ENCODE peak calls at places on chromosome 9, in six cellular contexts. V is DND-41, H is astrocyte of the spinal cord, R is choroid plexus epithelial cell, C is heart left ventricle, A is BJ. Q is an unnamed sample.

GRCh38 chr9:134243778-134244467 is 79.6 kb upstream of the RNU6ATAC start:
- DNase-seq in R (peak; percentile 52), H (no peak), C (no peak), A (no peak), V (no peak), Q (peak; percentile 21)

GRCh38 chr9:127539982-127540663 is 72.0 kb upstream of the STXBP1 start:
- DNase-seq in H (no peak), V (no peak), C (no peak), R (no peak), A (no peak), Q (no peak)

GRCh38 chr9:106482733-106483132 is 380.2 kb upstream of the ZNF462 start:
- DNase-seq in V (no peak), A (no peak), R (no peak), H (peak; percentile 20), C (no peak), Q (no peak)

GRCh38 chr9:89926691-89927220 is 321.9 kb downstream of the GADD45G start:
- DNase-seq in A (no peak), C (no peak), V (no peak), R (no peak), H (no peak), Q (no peak)

GRCh38 chr9:123684393-123685149 is 245.4 kb downstream of the DENND1A start:
- DNase-seq in R (no peak), V (no peak), C (no peak), H (no peak), A (no peak), Q (no peak)

GRCh38 chr9:120214331-120214730 is 365.6 kb downstream of the CDK5RAP2 start:
- DNase-seq in H (no peak), C (no peak), A (no peak), R (no peak), V (no peak), Q (no peak)

GRCh38 chr9:126986506-126986951 is 71.9 kb downstream of the RALGPS1 start:
- DNase-seq in V (no peak), A (no peak), R (no peak), H (peak; percentile 10), C (no peak), Q (no peak)

GRCh38 chr9:94920439-94920951 is 194.0 kb downstream of the AOPEP start:
- DNase-seq in V (no peak), R (peak; percentile 61), A (peak; percentile 90), C (no peak), H (no peak), Q (peak; percentile 33)

GRCh38 chr9:35353731-35354365 is 136.1 kb upstream of the RUSC2 start:
- DNase-seq in V (no peak), H (no peak), R (no peak), C (no peak), A (peak; percentile 65), Q (no peak)

GRCh38 chr9:92026206-92027002 is 76.4 kb upstream of the ROR2 start:
- DNase-seq in H (no peak), C (no peak), R (no peak), A (no peak), V (no peak), Q (no peak)

GRCh38 chr9:103802068-103802467 is 292.0 kb upstream of the SMC2 start:
- DNase-seq in A (no peak), H (peak; percentile 12), R (peak; percentile 51), C (no peak), V (no peak), Q (no peak)

GRCh38 chr9:78369644-78370219 is 72.8 kb downstream of the PSAT1 start:
- DNase-seq in H (peak; percentile 66), A (no peak), V (peak; percentile 54), R (peak; percentile 88), C (peak; percentile 33), Q (peak; percentile 42)

GRCh38 chr9:15735083-15735974 is 182.5 kb downstream of the CCDC171 start:
- DNase-seq in H (peak; percentile 93), R (peak; percentile 95), C (no peak), A (peak; percentile 88), V (no peak), Q (peak; percentile 79)

GRCh38 chr9:18447131-18447530 is 26.8 kb upstream of the ADAMTSL1 start:
- DNase-seq in C (no peak), V (no peak), H (peak; percentile 29), R (no peak), A (no peak), Q (no peak)

GRCh38 chr9:109248133-109248581 is 72.7 kb downstream of the EPB41L4B start:
- DNase-seq in V (no peak), C (no peak), R (peak; percentile 27), H (no peak), A (no peak), Q (no peak)

GRCh38 chr9:125008599-125008998 is 67.7 kb upstream of the GOLGA1 start:
- DNase-seq in A (no peak), V (no peak), H (no peak), C (no peak), R (no peak), Q (no peak)

GRCh38 chr9:123044556-123044955 is 11.1 kb downstream of the GPR21 start:
- DNase-seq in V (no peak), A (peak; percentile 61), R (peak; percentile 50), C (no peak), H (no peak), Q (peak; percentile 56)

GRCh38 chr9:105385372-105385985 is 62.4 kb upstream of the FSD1L start:
- DNase-seq in H (peak; percentile 25), A (no peak), R (peak; percentile 27), C (peak; percentile 18), V (peak; percentile 51), Q (no peak)

GRCh38 chr9:82940386-82940785 is 122.6 kb downstream of the RASEF start:
- DNase-seq in A (no peak), H (no peak), V (no peak), R (no peak), C (no peak), Q (no peak)

GRCh38 chr9:129483467-129484324 is 137.2 kb downstream of the C9orf50 start:
- DNase-seq in V (no peak), A (peak; percentile 61), H (peak; percentile 93), R (peak; percentile 99), C (peak; percentile 91), Q (no peak)

GRCh38 chr9:80952523-80952922 is 736.8 kb downstream of the TLE1 start:
- DNase-seq in C (no peak), A (no peak), R (no peak), V (no peak), H (no peak), Q (no peak)

GRCh38 chr9:131227112-131228058 is 48.9 kb downstream of the FAM78A start:
- DNase-seq in H (no peak), V (no peak), C (no peak), A (no peak), R (peak; percentile 55), Q (no peak)

GRCh38 chr9:22119537-22120167 is 110.5 kb upstream of the CDKN2B start:
- DNase-seq in A (no peak), V (peak; percentile 30), R (peak; percentile 75), H (peak; percentile 63), C (peak; percentile 7), Q (no peak)
- TF ChIP-seq CTCF in A (peak; percentile 69), V (peak; percentile 57), R (peak; percentile 73), H (peak; percentile 59), C (peak; percentile 46), Q (peak; percentile 59)

DNA sequence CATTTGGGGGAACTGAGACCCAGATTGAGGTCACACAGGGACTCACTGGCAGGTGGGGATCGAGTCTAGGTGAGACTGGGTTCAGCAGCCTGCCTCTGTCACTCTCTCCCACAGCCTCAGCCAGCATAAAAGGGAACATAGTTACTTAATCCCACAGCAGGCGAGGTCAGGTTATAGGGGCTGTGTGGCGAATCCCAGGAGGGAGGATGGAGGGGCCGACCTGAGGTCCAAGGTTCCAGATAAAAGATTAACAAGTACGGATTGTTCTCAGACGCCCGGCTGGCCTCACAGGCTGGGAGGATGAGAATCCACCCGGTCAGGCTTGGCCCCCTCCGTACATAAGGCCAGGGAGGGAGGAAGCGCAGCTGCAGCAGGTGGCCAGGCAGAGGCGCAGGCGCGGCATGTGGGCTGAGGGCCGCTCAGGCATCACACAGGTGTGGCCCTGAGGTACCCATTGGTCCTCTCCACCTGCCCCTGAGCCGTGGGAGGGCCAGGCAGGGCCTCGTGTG is 3.3 kb downstream of the SUSD3 start:
- DNase-seq in H (no peak), A (no peak), V (no peak), C (no peak), R (no peak), Q (no peak)
- TF ChIP-seq CTCF in H (no peak), A (no peak), V (peak; percentile 27), C (no peak), R (peak; percentile 2), Q (no peak)

GRCh38 chr9:84966876-84967830 is 297.6 kb downstream of the NTRK2 start:
- DNase-seq in C (no peak), H (no peak), R (no peak), A (no peak), V (peak; percentile 11), Q (no peak)
- TF ChIP-seq CTCF in C (no peak), H (peak; percentile 9), R (no peak), A (no peak), V (peak; percentile 38), Q (no peak)

DNA sequence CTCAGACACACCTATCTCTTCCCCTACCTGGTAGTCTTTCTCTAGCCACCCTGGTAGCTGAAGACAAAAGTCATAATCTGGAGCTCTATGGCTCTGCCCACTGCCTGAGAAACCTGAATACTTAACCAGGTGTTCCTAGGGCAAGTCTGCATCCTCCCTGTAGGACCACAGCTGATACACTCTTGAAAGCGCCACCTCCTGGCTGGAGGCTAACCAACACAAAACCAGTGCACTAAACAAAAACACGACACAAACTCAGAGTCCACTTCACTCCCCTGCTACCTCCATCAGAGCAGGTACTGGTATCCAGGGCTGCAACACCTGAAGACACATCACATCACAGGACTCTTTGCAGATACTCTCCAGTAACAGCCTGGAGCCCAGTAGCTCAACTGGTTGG is 84.6 kb upstream of the ANXA1 start:
- DNase-seq in H (no peak), A (no peak), C (no peak), R (no peak), V (no peak), Q (no peak)
- TF ChIP-seq CTCF in H (peak; percentile 8), A (no peak), C (no peak), R (peak; percentile 15), V (peak; percentile 40), Q (no peak)

GRCh38 chr9:4740623-4741364 is at the start of gene AK3:
- DNase-seq in C (peak; percentile 91), A (peak; percentile 20), V (peak; percentile 86), R (peak; percentile 92), H (peak; percentile 89), Q (peak; percentile 66)
- TF ChIP-seq CTCF in C (peak; percentile 32), A (peak; percentile 23), V (peak; percentile 36), R (peak; percentile 32), H (peak; percentile 26), Q (peak; percentile 25)

Q was measured in AG04450.